ENCODE peak calls at places on chromosomes 11 and 22, in four cellular contexts. D is astrocyte of the cerebellum, T is left ventricle myocardium inferior, Z is AG04450. B is an unnamed sample.

GRCh38 chr22:17381237-17381913 is 12.1 kb downstream of the CECR2 start:
- DNase-seq in Z (no peak), T (no peak), D (no peak), B (no peak)

GRCh38 chr22:32754413-32755041 is 47.0 kb upstream of the TIMP3 start:
- DNase-seq in Z (no peak), T (peak; percentile 60), D (no peak), B (no peak)

GRCh38 chr11:62707277-62707771 is at the start of the genes BSCL2 and GNG3:
- DNase-seq in T (no peak), D (no peak), Z (no peak), B (no peak)

GRCh38 chr11:131418214-131418613 is 47.8 kb downstream of the NTM start:
- DNase-seq in D (no peak), Z (no peak), T (no peak), B (no peak)

GRCh38 chr11:112810951-112811350 is 150.3 kb upstream of the NCAM1 start:
- DNase-seq in D (no peak), Z (no peak), T (no peak), B (no peak)

GRCh38 chr22:43342347-43343261 is 568 bp downstream of the SCUBE1 start:
- DNase-seq in D (no peak), T (no peak), Z (no peak), B (no peak)

GRCh38 chr11:111694851-111695250 is 71.3 kb downstream of the PPP2R1B start:
- DNase-seq in Z (peak; percentile 92), D (peak; percentile 90), T (no peak), B (peak; percentile 46)

GRCh38 chr11:115941481-115941993 is 437.3 kb upstream of the CADM1 start:
- DNase-seq in Z (peak; percentile 89), T (peak; percentile 56), D (peak; percentile 97), B (peak; percentile 10)

GRCh38 chr11:34155759-34156062 is 50.3 kb downstream of the NAT10 start:
- DNase-seq in T (no peak), D (no peak), Z (no peak), B (no peak)

GRCh38 chr11:96052921-96053631 is 129.2 kb upstream of the MTMR2 start:
- DNase-seq in T (no peak), D (no peak), Z (no peak), B (no peak)

GRCh38 chr11:39541945-39542351 is 1917.5 kb downstream of the LRRC4C start:
- DNase-seq in T (no peak), Z (no peak), D (no peak), B (no peak)

GRCh38 chr11:35088226-35088625 is 50.7 kb upstream of the CD44 start:
- DNase-seq in D (no peak), T (no peak), Z (no peak), B (no peak)

GRCh38 chr11:131217313-131218297 is 152.8 kb upstream of the NTM start:
- DNase-seq in D (no peak), T (no peak), Z (peak; percentile 3), B (no peak)

GRCh38 chr22:20244744-20245576 is 23.2 kb downstream of the RTN4R start:
- DNase-seq in T (no peak), D (no peak), Z (no peak), B (no peak)

GRCh38 chr11:111408789-111409727 is 30.0 kb upstream of the POU2AF1 start:
- DNase-seq in D (peak; percentile 51), Z (no peak), T (no peak), B (no peak)

DNA sequence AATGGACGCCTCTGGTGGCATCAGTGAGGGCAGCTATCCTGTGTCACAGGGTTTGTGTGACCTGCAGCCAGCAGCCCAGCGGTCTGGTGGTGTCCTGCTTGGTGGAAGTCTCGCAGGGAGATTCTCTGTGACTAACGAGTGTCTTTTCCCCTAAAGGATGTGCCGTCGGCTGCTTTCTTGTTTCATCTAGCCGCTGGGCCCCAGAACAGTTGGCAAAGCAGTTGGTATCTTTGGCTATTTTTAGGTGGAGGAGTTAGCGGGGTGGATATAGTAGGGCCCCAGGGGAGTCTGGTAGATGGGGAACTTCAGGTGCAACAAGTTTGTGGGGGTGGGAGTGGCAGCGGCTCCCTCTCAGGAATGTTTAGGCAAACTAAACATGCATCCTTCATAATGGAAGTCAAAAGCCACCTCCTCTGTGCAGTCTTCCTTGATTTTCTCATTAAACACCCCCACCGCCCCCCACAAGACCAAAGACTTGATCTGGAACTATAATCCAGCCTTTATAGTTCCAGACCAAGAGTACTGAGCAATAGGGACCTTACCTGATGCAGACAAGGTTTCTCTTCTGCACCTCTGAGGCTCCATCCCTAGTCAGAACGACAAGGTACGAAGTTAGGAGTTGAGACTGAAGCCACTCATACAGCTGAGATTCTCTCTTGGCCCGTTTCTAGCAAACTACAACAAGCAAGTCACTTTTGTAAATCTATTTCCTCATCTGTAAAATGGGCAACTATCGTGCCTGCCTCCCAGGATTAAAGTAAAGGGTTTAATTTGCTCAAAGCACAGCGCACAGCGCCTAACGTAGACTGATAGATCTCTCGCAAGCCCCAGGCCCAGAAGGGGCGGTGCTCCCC is 1.1 kb upstream of the PELI3 start:
- DNase-seq in D (no peak), T (no peak), Z (no peak), B (no peak)
- H3K4me3 ChIP-seq in D (peak overlapping the region; percentile 58), T (peak overlapping the region; percentile 83), Z (peak overlapping the region; percentile 69), B (peak overlapping the region; percentile 69)

GRCh38 chr22:44399906-44400762 is 87.4 kb upstream of the SHISAL1 start:
- DNase-seq in Z (no peak), D (no peak), T (no peak), B (no peak)

GRCh38 chr22:44398791-44399190 is 86.0 kb upstream of the SHISAL1 start:
- DNase-seq in Z (no peak), D (no peak), T (peak; percentile 7), B (no peak)

GRCh38 chr22:44396727-44397722 is 84.3 kb upstream of the SHISAL1 start:
- DNase-seq in T (no peak), D (no peak), Z (no peak), B (no peak)

GRCh38 chr22:44400763-44401060 is 88.0 kb upstream of the SHISAL1 start:
- DNase-seq in D (peak; percentile 18), T (no peak), Z (no peak), B (no peak)

GRCh38 chr22:44399196-44399837 is 86.6 kb upstream of the SHISAL1 start:
- DNase-seq in D (no peak), Z (no peak), T (no peak), B (no peak)
- TF ChIP-seq CTCF in D (no peak), Z (no peak), T (no peak), B (no peak)

GRCh38 chr11:47182380-47182779 is 3.9 kb downstream of the PACSIN3 start:
- DNase-seq in T (no peak), Z (no peak), D (no peak), B (no peak)
- H3K4me3 ChIP-seq in T (peak overlapping the region; percentile 76), Z (no peak overlapping the region), D (no peak overlapping the region), B (no peak overlapping the region)

DNA sequence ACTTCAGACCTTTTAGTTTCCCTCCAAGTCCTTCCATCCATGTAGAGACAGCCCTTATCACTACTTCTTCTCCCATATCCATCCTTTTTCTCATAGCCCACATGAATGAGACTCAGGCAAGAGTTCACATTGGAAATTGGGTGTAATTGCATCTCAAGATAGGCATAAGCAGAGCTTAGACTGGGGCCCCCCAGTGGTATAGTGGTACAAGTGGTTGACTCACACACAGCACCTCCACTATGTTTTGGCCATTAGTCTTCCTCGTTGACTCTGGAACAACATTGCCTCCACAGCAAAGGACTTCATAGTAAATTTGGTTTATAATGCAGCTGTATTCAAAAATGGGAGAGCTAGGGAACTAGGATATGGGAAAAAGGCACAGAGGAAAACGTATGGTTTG is 2.6 kb downstream of the UBQLN3 start:
- DNase-seq in D (no peak), T (no peak), Z (no peak), B (no peak)
- TF ChIP-seq CTCF in D (no peak), T (no peak), Z (no peak), B (no peak)

GRCh38 chr11:117724621-117725020 is 72.4 kb downstream of the DSCAML1 start:
- DNase-seq in T (no peak), D (no peak), Z (no peak), B (no peak)
- H3K4me3 ChIP-seq in T (no peak overlapping the region), D (no peak overlapping the region), Z (no peak overlapping the region), B (no peak overlapping the region)

DNA sequence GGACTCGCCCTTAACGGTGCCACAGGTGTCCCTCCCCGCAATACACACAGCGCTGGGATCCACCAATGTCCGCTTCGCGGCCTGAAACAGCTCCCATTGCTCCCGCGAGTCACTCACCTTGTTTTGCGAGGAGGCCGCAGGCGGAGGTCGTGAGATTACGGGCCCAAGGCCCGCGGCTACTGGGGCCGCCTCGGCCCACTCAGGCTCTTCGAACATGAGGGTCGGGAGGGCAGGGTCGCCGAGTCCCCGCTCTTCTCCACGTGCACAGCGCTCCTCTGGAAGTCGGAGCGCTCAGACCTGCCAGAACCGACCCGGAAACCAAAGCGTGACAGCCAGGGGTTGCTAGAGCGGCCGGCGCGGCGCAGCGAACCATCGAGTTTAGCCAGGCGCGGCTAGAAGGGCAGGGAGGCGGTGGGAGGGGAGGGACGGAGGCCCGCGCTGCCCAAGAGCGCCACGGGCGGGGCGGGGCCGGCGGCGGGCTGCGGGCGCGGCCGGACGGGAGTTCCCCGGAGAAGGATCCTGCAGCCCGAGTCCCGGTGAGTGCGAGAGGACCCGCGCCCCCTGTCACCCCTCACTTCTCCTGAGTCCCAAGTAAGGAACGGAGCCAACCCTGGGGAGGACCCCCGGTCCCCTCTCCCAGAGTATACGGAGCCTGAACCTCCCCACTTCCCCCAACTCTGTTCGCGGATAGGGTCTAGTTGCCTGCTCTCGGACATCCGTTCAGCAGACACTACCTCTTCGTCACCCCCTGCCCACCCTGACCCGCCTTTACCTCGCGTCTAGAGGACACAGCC is at the start of the genes ILK and RRP8:
- DNase-seq in T (peak; percentile 93), Z (peak; percentile 66), D (peak; percentile 66), B (no peak)
- TF ChIP-seq CTCF in T (peak; percentile 51), Z (peak; percentile 22), D (peak; percentile 18), B (no peak)

DNA sequence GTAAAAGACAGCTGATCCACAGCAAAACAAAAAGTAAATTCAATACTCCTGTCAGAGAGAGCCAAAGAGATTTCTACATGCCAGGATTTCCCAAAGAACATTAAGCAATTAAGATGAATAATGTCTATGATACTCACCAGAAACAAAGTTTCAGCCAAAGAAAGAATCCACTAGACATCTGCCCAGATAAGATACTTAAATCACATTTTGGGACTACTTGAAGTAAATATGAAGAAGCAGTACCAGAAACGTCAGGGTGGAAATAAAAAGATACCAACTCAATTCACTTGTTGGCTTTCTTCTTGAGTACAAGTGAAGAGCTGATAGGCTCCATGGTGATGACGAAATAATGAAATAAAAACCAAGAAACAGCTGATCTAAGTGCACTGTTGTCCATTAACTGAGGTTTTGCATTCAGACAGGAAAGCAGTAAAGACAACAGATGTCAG is 31.6 kb upstream of the ARHGAP32 start:
- DNase-seq in Z (no peak), D (no peak), T (no peak), B (no peak)
- H3K4me3 ChIP-seq in Z (no peak overlapping the region), D (no peak overlapping the region), T (no peak overlapping the region), B (no peak overlapping the region)

GRCh38 chr11:77197626-77198320 is 69.7 kb downstream of the MYO7A start:
- DNase-seq in Z (no peak), T (no peak), D (no peak), B (no peak)

GRCh38 chr11:77199346-77199745 is 71.3 kb downstream of the MYO7A start:
- DNase-seq in Z (no peak), T (no peak), D (no peak), B (no peak)

GRCh38 chr11:77196961-77197360 is 68.9 kb downstream of the MYO7A start:
- DNase-seq in T (no peak), Z (no peak), D (no peak), B (no peak)

GRCh38 chr11:77200351-77200750 is 72.3 kb downstream of the MYO7A start:
- DNase-seq in D (no peak), T (no peak), Z (no peak), B (no peak)

DNA sequence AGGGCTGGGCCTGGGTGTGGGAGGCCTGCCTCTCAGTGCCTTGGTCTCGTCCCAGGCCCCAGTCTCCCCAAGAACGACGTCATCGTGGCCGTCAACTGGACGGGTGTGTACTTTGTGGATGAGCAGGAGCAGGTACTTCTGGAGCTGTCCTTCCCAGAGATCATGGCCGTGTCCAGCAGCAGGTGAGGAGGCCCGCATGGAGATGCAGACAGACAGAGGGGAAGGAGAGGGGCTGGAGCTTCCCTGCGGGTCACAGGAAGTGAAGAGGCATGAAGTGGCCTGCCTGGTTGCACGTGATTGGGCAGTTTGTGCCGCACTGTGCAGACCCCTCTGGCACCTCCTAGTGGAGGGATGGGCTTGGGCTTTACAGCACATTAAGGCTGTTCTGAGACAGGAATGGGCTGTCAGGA is 70.4 kb downstream of the MYO7A start:
- DNase-seq in T (no peak), D (no peak), Z (no peak), B (no peak)
- TF ChIP-seq CTCF in T (no peak), D (peak; percentile 29), Z (peak; percentile 44), B (peak; percentile 12)